ENCODE peak calls at places on chromosome 10, in eight cellular contexts. I is testis; U is upper lobe of right lung; X is PC-9; G is CD8-positive, alpha-beta memory T cell; V is substantia nigra; S is A549; T is adrenal gland. F is an unnamed sample.
A peak's percentile ranks its signal among the peaks of the same experiment; 100 is the strongest.

GRCh38 chr10:97553575-97554100 is 18.9 kb upstream of the ANKRD2 start:
- DNase-seq in I (peak; percentile 77), U (peak; percentile 85), X (no peak), G (peak; percentile 47), V (peak; percentile 35), S (peak; percentile 76), T (peak; percentile 90), F (peak; percentile 80)

GRCh38 chr10:68332259-68333057 is at the start of gene PBLD:
- DNase-seq in I (peak; percentile 77), U (peak; percentile 85), X (peak; percentile 64), G (peak; percentile 65), V (peak; percentile 68), S (peak; percentile 48), T (peak; percentile 89), F (peak; percentile 87)

GRCh38 chr10:128140425-128140824 is 14.2 kb upstream of the MKI67 start:
- DNase-seq in I (no peak), U (no peak), X (no peak), G (no peak), V (no peak), S (no peak), T (no peak), F (no peak)

GRCh38 chr10:112872728-112873127 is 77.3 kb upstream of the TCF7L2 start:
- DNase-seq in I (no peak), U (no peak), X (no peak), G (no peak), V (no peak), S (no peak), T (no peak), F (no peak)

GRCh38 chr10:56622335-56622973 is 261.4 kb upstream of the ZWINT start:
- DNase-seq in I (no peak), U (no peak), X (no peak), G (no peak), V (no peak), S (no peak), T (no peak), F (no peak)

GRCh38 chr10:80684217-80684616 is 146.5 kb downstream of the SH2D4B start:
- DNase-seq in I (no peak), U (no peak), X (no peak), G (peak; percentile 49), V (no peak), S (peak; percentile 21), T (no peak), F (peak; percentile 43)

GRCh38 chr10:93542358-93542791 is 24.1 kb upstream of the FFAR4 start:
- DNase-seq in I (peak; percentile 31), U (no peak), X (no peak), G (no peak), V (no peak), S (no peak), T (peak; percentile 58), F (peak; percentile 90)

GRCh38 chr10:108070789-108071188 is 906.3 kb upstream of the SORCS1 start:
- DNase-seq in I (no peak), U (no peak), X (no peak), G (no peak), V (no peak), S (no peak), T (no peak), F (no peak)

GRCh38 chr10:11881477-11882417 is 58.6 kb downstream of the PROSER2 start:
- DNase-seq in I (no peak), U (no peak), X (peak; percentile 94), G (no peak), V (no peak), S (peak; percentile 62), T (no peak), F (no peak)

GRCh38 chr10:97676770-97677581 is 10.1 kb downstream of the AVPI1 start:
- DNase-seq in I (peak; percentile 36), U (no peak), X (peak; percentile 53), G (peak; percentile 55), V (no peak), S (peak; percentile 83), T (no peak), F (peak; percentile 69)

GRCh38 chr10:42939685-42940366 is 137.0 kb upstream of the RET start:
- DNase-seq in I (no peak), U (peak; percentile 46), X (no peak), G (no peak), V (no peak), S (no peak), T (peak; percentile 40), F (no peak)

GRCh38 chr10:48448796-48449195 is 142.3 kb downstream of the MAPK8 start:
- DNase-seq in I (no peak), U (no peak), X (no peak), G (no peak), V (no peak), S (no peak), T (peak; percentile 34), F (no peak)

GRCh38 chr10:22366771-22367170 is 21.5 kb downstream of the SPAG6 start:
- DNase-seq in I (no peak), U (no peak), X (no peak), G (no peak), V (no peak), S (no peak), T (no peak), F (no peak)

GRCh38 chr10:43945908-43946307 is 297.2 kb upstream of the ZNF32 start:
- DNase-seq in I (no peak), U (no peak), X (no peak), G (no peak), V (no peak), S (no peak), T (peak; percentile 1), F (no peak)

GRCh38 chr10:103824281-103824680 is 31.1 kb downstream of the SH3PXD2A start:
- DNase-seq in I (no peak), U (no peak), X (no peak), G (no peak), V (no peak), S (no peak), T (no peak), F (no peak)

GRCh38 chr10:29862926-29863614 is 196.3 kb downstream of the JCAD start:
- DNase-seq in I (no peak), U (no peak), X (peak; percentile 98), G (no peak), V (no peak), S (no peak), T (no peak), F (no peak)

GRCh38 chr10:130218936-130219335 is 82.7 kb downstream of the GLRX3 start:
- DNase-seq in I (no peak), U (peak; percentile 47), X (no peak), G (no peak), V (no peak), S (no peak), T (no peak), F (no peak)

GRCh38 chr10:98460837-98461499 is 14.2 kb upstream of the HPS1 start:
- DNase-seq in I (peak; percentile 52), U (no peak), X (peak; percentile 82), G (no peak), V (no peak), S (peak; percentile 66), T (peak; percentile 92), F (peak; percentile 59)

GRCh38 chr10:132135398-132135872 is 51.3 kb upstream of the DPYSL4 start:
- DNase-seq in I (no peak), U (peak; percentile 62), X (no peak), G (no peak), V (no peak), S (no peak), T (no peak), F (no peak)

DNA sequence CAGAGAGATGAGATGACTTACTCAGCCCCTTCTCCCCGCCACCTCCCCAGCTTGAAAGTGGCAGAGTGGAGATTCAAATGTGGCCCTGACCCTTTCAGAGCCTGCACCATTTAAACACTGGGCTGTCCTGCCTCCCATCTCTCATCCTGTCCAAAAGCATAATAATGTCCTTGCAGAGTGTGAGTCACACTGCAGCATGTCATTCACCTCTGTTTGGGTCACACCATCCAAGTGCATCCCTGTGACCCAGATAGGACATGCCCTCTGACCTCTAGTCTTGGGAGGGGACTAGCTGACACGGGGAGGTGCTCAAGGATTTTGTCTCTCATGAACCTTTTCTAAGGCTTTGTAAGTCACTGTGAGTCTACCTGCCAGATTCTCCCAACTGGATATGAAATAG is 89.1 kb upstream of the PDCD4 start:
- DNase-seq in I (no peak), U (no peak), X (no peak), G (no peak), V (no peak), S (no peak), T (peak; percentile 55), F (no peak)
- H3K27ac ChIP-seq in I (no peak overlapping the region), U (no peak overlapping the region), X (no peak overlapping the region), G (no peak overlapping the region), V (no peak overlapping the region), S (no peak overlapping the region), T (no peak overlapping the region), F (no peak overlapping the region)

GRCh38 chr10:91198781-91199180 is 21.7 kb upstream of the PCGF5 start:
- DNase-seq in I (no peak), U (no peak), X (no peak), G (peak; percentile 31), V (no peak), S (no peak), T (no peak), F (no peak)
- H3K27ac ChIP-seq in I (no peak overlapping the region), U (peak overlapping the region; percentile 28), X (no peak overlapping the region), G (no peak overlapping the region), V (no peak overlapping the region), S (no peak overlapping the region), T (peak overlapping the region; percentile 57), F (no peak overlapping the region)

DNA sequence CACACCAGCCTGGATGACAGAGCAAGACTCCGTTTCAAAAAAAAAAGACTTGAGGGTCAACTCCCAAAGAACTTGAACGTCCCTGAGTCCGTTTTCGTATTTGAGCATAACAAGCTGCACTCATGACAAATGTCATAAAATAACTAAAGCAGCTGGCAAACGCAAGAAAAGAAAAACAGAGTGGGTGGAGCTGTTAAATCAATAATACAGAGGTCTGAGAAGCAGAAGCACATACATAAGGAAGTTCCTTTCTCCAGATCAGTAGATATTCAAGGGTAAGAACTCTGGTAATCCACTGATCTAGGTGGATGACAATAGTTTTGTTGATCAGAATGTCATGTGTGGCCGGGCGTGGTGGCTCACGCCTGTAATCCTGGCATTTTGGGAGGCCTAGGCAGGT is 150.1 kb downstream of the FAM107B start:
- DNase-seq in I (no peak), U (no peak), X (no peak), G (no peak), V (no peak), S (no peak), T (no peak), F (no peak)
- H3K27ac ChIP-seq in I (no peak overlapping the region), U (no peak overlapping the region), X (no peak overlapping the region), G (no peak overlapping the region), V (no peak overlapping the region), S (no peak overlapping the region), T (no peak overlapping the region), F (no peak overlapping the region)

GRCh38 chr10:133528296-133528844 is 1.2 kb downstream of the CYP2E1 start:
- DNase-seq in I (peak; percentile 21), U (no peak), X (no peak), G (no peak), V (no peak), S (no peak), T (no peak), F (peak; percentile 11)
- H3K27ac ChIP-seq in I (no peak overlapping the region), U (no peak overlapping the region), X (no peak overlapping the region), G (no peak overlapping the region), V (no peak overlapping the region), S (no peak overlapping the region), T (no peak overlapping the region), F (no peak overlapping the region)

DNA sequence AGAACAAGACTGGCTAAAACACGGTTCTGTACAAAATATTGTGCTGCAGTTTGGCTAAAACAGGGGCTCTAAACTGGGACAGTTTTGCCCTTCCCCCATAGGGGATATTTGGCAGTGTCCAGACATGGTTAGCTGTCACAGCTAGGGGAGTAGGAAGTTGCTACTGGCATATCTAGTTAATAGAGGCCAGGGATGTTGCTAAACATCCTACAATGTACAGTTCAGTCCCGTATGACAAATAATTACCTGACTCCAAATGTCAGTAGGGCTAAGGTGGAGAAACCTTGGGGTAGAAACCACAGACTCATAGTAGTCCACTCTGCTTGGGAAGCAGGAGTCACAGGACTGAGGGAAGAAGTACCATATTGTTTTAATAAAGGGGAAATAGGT is 39.8 kb downstream of the WBP1L start:
- DNase-seq in I (no peak), U (no peak), X (no peak), G (no peak), V (no peak), S (no peak), T (no peak), F (no peak)
- H3K27ac ChIP-seq in I (peak overlapping the region; percentile 91), U (peak overlapping the region; percentile 88), X (no peak overlapping the region), G (no peak overlapping the region), V (no peak overlapping the region), S (no peak overlapping the region), T (peak overlapping the region; percentile 92), F (no peak overlapping the region)

F was measured in cardiac muscle cell.